ENCODE peak calls at places on chromosomes 7 and 10, in five cellular contexts. One of them, this sample, is unnamed.

GRCh38 chr10:50312464-50313437 is 61.4 kb upstream of the ASAH2 start:
- DNase-seq in heart left ventricle: no peak
- DNase-seq in GM23338: no peak
- DNase-seq in esophagus muscularis mucosa: no peak
- DNase-seq in CD4-positive, alpha-beta T cell: no peak
- DNase-seq in this sample: no peak

GRCh38 chr10:1631282-1631681 is 106.0 kb downstream of the ADARB2 start:
- DNase-seq in GM23338: no peak
- DNase-seq in esophagus muscularis mucosa: no peak
- DNase-seq in CD4-positive, alpha-beta T cell: no peak
- DNase-seq in heart left ventricle: no peak
- DNase-seq in this sample: no peak

GRCh38 chr7:16412535-16413247 is 8.6 kb downstream of the CRPPA start:
- DNase-seq in esophagus muscularis mucosa: no peak
- DNase-seq in CD4-positive, alpha-beta T cell: no peak
- DNase-seq in GM23338: no peak
- DNase-seq in heart left ventricle: no peak
- DNase-seq in this sample: no peak

GRCh38 chr7:30469303-30469702 is 9.3 kb downstream of the NOD1 start:
- DNase-seq in esophagus muscularis mucosa: peak; percentile 97
- DNase-seq in CD4-positive, alpha-beta T cell: no peak
- DNase-seq in heart left ventricle: peak; percentile 81
- DNase-seq in GM23338: peak; percentile 96
- DNase-seq in this sample: peak; percentile 85

GRCh38 chr7:7789551-7789988 is 71.2 kb upstream of the RPA3 start:
- DNase-seq in esophagus muscularis mucosa: no peak
- DNase-seq in GM23338: no peak
- DNase-seq in heart left ventricle: no peak
- DNase-seq in CD4-positive, alpha-beta T cell: no peak
- DNase-seq in this sample: no peak

GRCh38 chr7:18345641-18346234 is 149.8 kb upstream of the HDAC9 start:
- DNase-seq in heart left ventricle: no peak
- DNase-seq in GM23338: peak; percentile 88
- DNase-seq in CD4-positive, alpha-beta T cell: no peak
- DNase-seq in esophagus muscularis mucosa: no peak
- DNase-seq in this sample: no peak

GRCh38 chr10:48970654-48971053 is 31.0 kb upstream of the LRRC18 start:
- DNase-seq in GM23338: no peak
- DNase-seq in CD4-positive, alpha-beta T cell: no peak
- DNase-seq in esophagus muscularis mucosa: no peak
- DNase-seq in heart left ventricle: no peak
- DNase-seq in this sample: no peak

GRCh38 chr7:28128608-28129007 is 52.0 kb downstream of the JAZF1 start:
- DNase-seq in CD4-positive, alpha-beta T cell: no peak
- DNase-seq in GM23338: no peak
- DNase-seq in heart left ventricle: no peak
- DNase-seq in esophagus muscularis mucosa: no peak
- DNase-seq in this sample: no peak

GRCh38 chr10:86359933-86360332 is 6.7 kb downstream of the GRID1 start:
- DNase-seq in esophagus muscularis mucosa: no peak
- DNase-seq in CD4-positive, alpha-beta T cell: no peak
- DNase-seq in heart left ventricle: no peak
- DNase-seq in GM23338: no peak
- DNase-seq in this sample: no peak

GRCh38 chr7:91883676-91884362 is 3.3 kb upstream of the MTERF1 start:
- DNase-seq in CD4-positive, alpha-beta T cell: no peak
- DNase-seq in esophagus muscularis mucosa: no peak
- DNase-seq in heart left ventricle: no peak
- DNase-seq in GM23338: no peak
- DNase-seq in this sample: no peak

GRCh38 chr7:92503767-92504166 is 24.6 kb downstream of the PEX1 start:
- DNase-seq in CD4-positive, alpha-beta T cell: no peak
- DNase-seq in heart left ventricle: no peak
- DNase-seq in GM23338: no peak
- DNase-seq in esophagus muscularis mucosa: no peak
- DNase-seq in this sample: no peak

GRCh38 chr7:151402029-151402835 is 7.6 kb downstream of the WDR86 start:
- DNase-seq in CD4-positive, alpha-beta T cell: no peak
- DNase-seq in esophagus muscularis mucosa: no peak
- DNase-seq in GM23338: peak; percentile 44
- DNase-seq in heart left ventricle: no peak
- DNase-seq in this sample: no peak

GRCh38 chr10:13905281-13905680 is 318.5 kb downstream of the PRPF18 start:
- DNase-seq in heart left ventricle: no peak
- DNase-seq in GM23338: no peak
- DNase-seq in CD4-positive, alpha-beta T cell: no peak
- DNase-seq in esophagus muscularis mucosa: no peak
- DNase-seq in this sample: no peak

GRCh38 chr7:118478236-118478635 is 253.7 kb downstream of the ANKRD7 start:
- DNase-seq in heart left ventricle: no peak
- DNase-seq in GM23338: no peak
- DNase-seq in esophagus muscularis mucosa: no peak
- DNase-seq in CD4-positive, alpha-beta T cell: no peak
- DNase-seq in this sample: no peak

GRCh38 chr10:13349776-13350274 is 1.7 kb upstream of the SEPHS1 start:
- DNase-seq in esophagus muscularis mucosa: no peak
- DNase-seq in CD4-positive, alpha-beta T cell: peak; percentile 15
- DNase-seq in GM23338: peak; percentile 97
- DNase-seq in heart left ventricle: peak; percentile 73
- DNase-seq in this sample: no peak

GRCh38 chr10:94456942-94457341 is 54.6 kb downstream of the TBC1D12 start:
- DNase-seq in GM23338: no peak
- DNase-seq in CD4-positive, alpha-beta T cell: no peak
- DNase-seq in esophagus muscularis mucosa: no peak
- DNase-seq in heart left ventricle: no peak
- DNase-seq in this sample: no peak

GRCh38 chr10:103802081-103802480 is 53.3 kb downstream of the SH3PXD2A start:
- DNase-seq in CD4-positive, alpha-beta T cell: no peak
- DNase-seq in esophagus muscularis mucosa: no peak
- DNase-seq in heart left ventricle: no peak
- DNase-seq in GM23338: no peak
- DNase-seq in this sample: no peak

GRCh38 chr7:96786261-96786997 is 76.8 kb upstream of the SEM1 start:
- DNase-seq in heart left ventricle: no peak
- DNase-seq in esophagus muscularis mucosa: no peak
- DNase-seq in GM23338: peak; percentile 79
- DNase-seq in CD4-positive, alpha-beta T cell: no peak
- DNase-seq in this sample: no peak

GRCh38 chr10:71850021-71850744 is 868 bp downstream of the PSAP start:
- DNase-seq in esophagus muscularis mucosa: no peak
- DNase-seq in heart left ventricle: no peak
- DNase-seq in GM23338: no peak
- DNase-seq in CD4-positive, alpha-beta T cell: no peak
- DNase-seq in this sample: no peak

GRCh38 chr10:83522881-83523386 is 616.4 kb upstream of the GHITM start:
- DNase-seq in GM23338: no peak
- DNase-seq in heart left ventricle: peak; percentile 51
- DNase-seq in CD4-positive, alpha-beta T cell: no peak
- DNase-seq in esophagus muscularis mucosa: no peak
- DNase-seq in this sample: no peak

GRCh38 chr10:93034426-93034825 is 26.2 kb upstream of the CYP26C1 start:
- DNase-seq in GM23338: no peak
- DNase-seq in CD4-positive, alpha-beta T cell: no peak
- DNase-seq in esophagus muscularis mucosa: no peak
- DNase-seq in heart left ventricle: no peak
- DNase-seq in this sample: no peak

GRCh38 chr10:129932996-129933395 is 31.1 kb downstream of the EBF3 start:
- DNase-seq in GM23338: no peak
- DNase-seq in CD4-positive, alpha-beta T cell: no peak
- DNase-seq in esophagus muscularis mucosa: no peak
- DNase-seq in heart left ventricle: no peak
- DNase-seq in this sample: no peak

GRCh38 chr10:92064506-92064905 is 140.9 kb downstream of the BTAF1 start:
- DNase-seq in heart left ventricle: no peak
- DNase-seq in esophagus muscularis mucosa: no peak
- DNase-seq in GM23338: no peak
- DNase-seq in CD4-positive, alpha-beta T cell: no peak
- DNase-seq in this sample: no peak

GRCh38 chr10:114862456-114862855 is 40.9 kb downstream of the FHIP2A start:
- DNase-seq in GM23338: no peak
- DNase-seq in CD4-positive, alpha-beta T cell: no peak
- DNase-seq in esophagus muscularis mucosa: no peak
- DNase-seq in heart left ventricle: no peak
- DNase-seq in this sample: no peak

GRCh38 chr7:79936281-79936983 is 198.2 kb upstream of the GNAI1 start:
- DNase-seq in GM23338: no peak
- DNase-seq in esophagus muscularis mucosa: no peak
- DNase-seq in heart left ventricle: no peak
- DNase-seq in CD4-positive, alpha-beta T cell: no peak
- DNase-seq in this sample: no peak

GRCh38 chr7:41709621-41710020 is 6.7 kb upstream of the INHBA start:
- DNase-seq in heart left ventricle: no peak
- DNase-seq in esophagus muscularis mucosa: no peak
- DNase-seq in GM23338: no peak
- DNase-seq in CD4-positive, alpha-beta T cell: no peak
- DNase-seq in this sample: no peak

GRCh38 chr10:121594623-121595320 is 3.5 kb downstream of the FGFR2 start:
- DNase-seq in esophagus muscularis mucosa: no peak
- DNase-seq in heart left ventricle: no peak
- DNase-seq in GM23338: no peak
- DNase-seq in CD4-positive, alpha-beta T cell: no peak
- DNase-seq in this sample: no peak

DNA sequence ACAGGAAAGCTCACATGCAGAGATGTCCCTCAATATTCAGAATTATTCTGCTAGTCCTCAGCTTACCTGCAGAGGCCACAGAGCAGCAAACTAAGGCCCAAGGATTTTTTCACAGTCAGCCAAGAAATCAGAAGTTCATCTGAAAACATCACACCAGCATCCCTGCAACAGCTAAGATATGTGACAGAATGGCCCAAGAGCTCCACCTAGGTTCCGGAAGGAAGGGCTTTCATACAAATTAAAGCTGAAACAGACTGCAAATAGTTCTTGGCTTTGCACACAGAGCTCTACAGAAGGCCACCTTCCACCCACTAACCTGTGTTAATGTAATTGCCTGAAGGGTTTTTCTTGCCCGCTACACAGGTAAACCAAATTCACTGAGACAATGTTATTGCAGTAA is 438.8 kb upstream of the C7orf33 start:
- DNase-seq in heart left ventricle: no peak
- DNase-seq in esophagus muscularis mucosa: no peak
- DNase-seq in GM23338: no peak
- DNase-seq in CD4-positive, alpha-beta T cell: no peak
- DNase-seq in this sample: no peak
- TF ChIP-seq CTCF in heart left ventricle: no peak
- TF ChIP-seq CTCF in esophagus muscularis mucosa: no peak
- TF ChIP-seq CTCF in GM23338: peak; percentile 19
- TF ChIP-seq CTCF in CD4-positive, alpha-beta T cell: no peak
- TF ChIP-seq CTCF in this sample: peak; percentile 39

GRCh38 chr10:54985732-54986131 is 184.7 kb upstream of the PCDH15 start:
- DNase-seq in esophagus muscularis mucosa: no peak
- DNase-seq in GM23338: peak; percentile 73
- DNase-seq in CD4-positive, alpha-beta T cell: no peak
- DNase-seq in heart left ventricle: no peak
- DNase-seq in this sample: no peak
- TF ChIP-seq CTCF in esophagus muscularis mucosa: peak; percentile 37
- TF ChIP-seq CTCF in GM23338: peak; percentile 70
- TF ChIP-seq CTCF in CD4-positive, alpha-beta T cell: no peak
- TF ChIP-seq CTCF in heart left ventricle: peak; percentile 51
- TF ChIP-seq CTCF in this sample: peak; percentile 60

DNA sequence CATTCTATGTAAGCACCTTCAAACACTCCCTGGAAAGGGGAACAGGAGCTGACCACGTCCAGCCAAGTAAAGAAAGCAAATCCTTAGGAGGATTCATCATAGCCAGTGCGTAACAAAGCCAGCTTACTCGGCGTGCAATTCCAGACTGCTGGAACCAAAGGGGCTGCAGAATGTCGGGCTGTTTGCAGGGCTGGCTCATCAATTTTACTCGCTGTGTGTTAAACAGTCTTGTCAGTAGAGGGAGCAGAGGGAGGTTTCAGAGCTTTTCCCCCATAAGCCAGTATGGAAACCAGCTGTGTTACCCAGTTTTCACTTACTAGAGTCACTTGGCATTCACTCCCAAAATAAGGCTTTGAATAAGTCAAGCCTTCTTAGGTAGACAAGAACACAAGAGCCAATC is 127.1 kb downstream of the KMT2E start:
- DNase-seq in heart left ventricle: no peak
- DNase-seq in CD4-positive, alpha-beta T cell: no peak
- DNase-seq in esophagus muscularis mucosa: no peak
- DNase-seq in GM23338: peak; percentile 78
- DNase-seq in this sample: no peak
- TF ChIP-seq CTCF in heart left ventricle: peak; percentile 35
- TF ChIP-seq CTCF in CD4-positive, alpha-beta T cell: no peak
- TF ChIP-seq CTCF in esophagus muscularis mucosa: peak; percentile 36
- TF ChIP-seq CTCF in GM23338: peak; percentile 56
- TF ChIP-seq CTCF in this sample: peak; percentile 54

GRCh38 chr10:44651395-44651661 is 259.8 kb upstream of the TMEM72 start:
- DNase-seq in GM23338: no peak
- DNase-seq in heart left ventricle: no peak
- DNase-seq in esophagus muscularis mucosa: no peak
- DNase-seq in CD4-positive, alpha-beta T cell: no peak
- DNase-seq in this sample: no peak

GRCh38 chr10:44650576-44651394 is 260.4 kb upstream of the TMEM72 start:
- DNase-seq in esophagus muscularis mucosa: no peak
- DNase-seq in CD4-positive, alpha-beta T cell: no peak
- DNase-seq in GM23338: no peak
- DNase-seq in heart left ventricle: no peak
- DNase-seq in this sample: no peak

GRCh38 chr10:44648691-44649090 is 262.4 kb upstream of the TMEM72 start:
- DNase-seq in GM23338: no peak
- DNase-seq in CD4-positive, alpha-beta T cell: no peak
- DNase-seq in esophagus muscularis mucosa: no peak
- DNase-seq in heart left ventricle: no peak
- DNase-seq in this sample: no peak

GRCh38 chr10:44647877-44648542 is 263.1 kb upstream of the CXCL12 start:
- DNase-seq in heart left ventricle: no peak
- DNase-seq in GM23338: no peak
- DNase-seq in esophagus muscularis mucosa: no peak
- DNase-seq in CD4-positive, alpha-beta T cell: no peak
- DNase-seq in this sample: peak; percentile 79

DNA sequence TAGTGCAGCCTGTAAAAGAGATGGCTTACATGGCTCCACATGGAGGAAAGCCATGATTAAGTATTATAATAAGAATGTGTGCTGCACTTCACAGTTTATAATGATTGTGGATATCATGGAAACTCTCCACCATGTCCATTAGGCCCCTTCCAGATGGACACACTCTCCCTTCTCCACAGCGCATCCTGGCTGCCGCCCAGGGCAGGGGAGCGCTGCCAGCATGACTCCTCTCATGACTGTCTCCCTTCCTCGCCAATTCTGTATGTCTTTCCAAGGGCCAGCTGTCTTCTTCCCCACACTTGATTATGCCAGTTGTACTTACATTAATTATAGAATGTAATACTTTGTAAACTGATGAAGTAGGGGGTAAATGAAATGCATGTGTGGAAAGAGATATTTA is 259.3 kb upstream of the TMEM72 start:
- DNase-seq in heart left ventricle: no peak
- DNase-seq in GM23338: no peak
- DNase-seq in esophagus muscularis mucosa: no peak
- DNase-seq in CD4-positive, alpha-beta T cell: no peak
- DNase-seq in this sample: no peak
- TF ChIP-seq CTCF in heart left ventricle: no peak
- TF ChIP-seq CTCF in GM23338: peak; percentile 10
- TF ChIP-seq CTCF in esophagus muscularis mucosa: no peak
- TF ChIP-seq CTCF in CD4-positive, alpha-beta T cell: no peak
- TF ChIP-seq CTCF in this sample: no peak

This sample was measured in epithelial cell of proximal tubule.